ENCODE peak calls at places on chromosome 5, in four cellular contexts. J is K562, E is GM12878, Q is HepG2. C is an unnamed sample.

GRCh38 chr5:167513383-167513782 is 778.1 kb upstream of the WWC1 start:
- DNase-seq in J (no peak), E (no peak), Q (no peak), C (no peak)

GRCh38 chr5:160656961-160657570 is 194.9 kb downstream of the ATP10B start:
- DNase-seq in J (no peak), E (no peak), Q (no peak), C (no peak)

GRCh38 chr5:97501965-97502305 is 318.9 kb upstream of the RIOK2 start:
- DNase-seq in J (no peak), E (no peak), Q (no peak), C (no peak)

GRCh38 chr5:54701179-54701578 is 183.6 kb downstream of the SNX18 start:
- DNase-seq in J (no peak), E (no peak), Q (no peak), C (no peak)

GRCh38 chr5:110055301-110055700 is 365.6 kb downstream of the MAN2A1 start:
- DNase-seq in J (no peak), E (no peak), Q (no peak), C (no peak)

GRCh38 chr5:68778467-68778866 is 315.3 kb upstream of the SLC30A5 start:
- DNase-seq in J (no peak), E (no peak), Q (no peak), C (no peak)

GRCh38 chr5:6328173-6328572 is 50.2 kb downstream of the MED10 start:
- DNase-seq in J (peak), E (no peak), Q (peak), C (peak)

GRCh38 chr5:123460296-123460729 is 37.1 kb upstream of the CEP120 start:
- DNase-seq in J (peak), E (no peak), Q (no peak), C (peak)

GRCh38 chr5:126208691-126209090 is 214.5 kb upstream of the GRAMD2B start:
- DNase-seq in J (no peak), E (no peak), Q (no peak), C (no peak)

GRCh38 chr5:111411321-111411720 is 101.0 kb downstream of the STARD4 start:
- DNase-seq in J (no peak), E (no peak), Q (no peak), C (no peak)

GRCh38 chr5:149581192-149581861 is at the start of gene ARHGEF37:
- DNase-seq in J (no peak), E (no peak), Q (peak), C (peak)

GRCh38 chr5:168931638-168932345 is 352.6 kb upstream of the PANK3 start:
- DNase-seq in J (no peak), E (no peak), Q (no peak), C (no peak)

GRCh38 chr5:168366124-168366523 is 74.7 kb downstream of the WWC1 start:
- DNase-seq in J (no peak), E (no peak), Q (no peak), C (no peak)

GRCh38 chr5:136058031-136058971 is 29.5 kb downstream of the TGFBI start:
- DNase-seq in J (no peak), E (no peak), Q (peak), C (peak)

GRCh38 chr5:154179846-154180710 is 10.5 kb upstream of the GALNT10 start:
- DNase-seq in J (peak), E (no peak), Q (peak), C (peak)

GRCh38 chr5:53926026-53926425 is 365.6 kb downstream of the NDUFS4 start:
- DNase-seq in J (no peak), E (no peak), Q (no peak), C (no peak)

GRCh38 chr5:1551913-1552312 is 28.2 kb upstream of the LPCAT1 start:
- DNase-seq in J (no peak), E (no peak), Q (no peak), C (no peak)

GRCh38 chr5:1548702-1549523 is 25.2 kb upstream of the LPCAT1 start:
- DNase-seq in J (no peak), E (no peak), Q (no peak), C (no peak)

GRCh38 chr5:1549631-1550030 is 25.9 kb upstream of the LPCAT1 start:
- DNase-seq in J (no peak), E (no peak), Q (no peak), C (no peak)

GRCh38 chr5:1551426-1551825 is 27.7 kb upstream of the LPCAT1 start:
- DNase-seq in J (no peak), E (no peak), Q (no peak), C (no peak)

DNA sequence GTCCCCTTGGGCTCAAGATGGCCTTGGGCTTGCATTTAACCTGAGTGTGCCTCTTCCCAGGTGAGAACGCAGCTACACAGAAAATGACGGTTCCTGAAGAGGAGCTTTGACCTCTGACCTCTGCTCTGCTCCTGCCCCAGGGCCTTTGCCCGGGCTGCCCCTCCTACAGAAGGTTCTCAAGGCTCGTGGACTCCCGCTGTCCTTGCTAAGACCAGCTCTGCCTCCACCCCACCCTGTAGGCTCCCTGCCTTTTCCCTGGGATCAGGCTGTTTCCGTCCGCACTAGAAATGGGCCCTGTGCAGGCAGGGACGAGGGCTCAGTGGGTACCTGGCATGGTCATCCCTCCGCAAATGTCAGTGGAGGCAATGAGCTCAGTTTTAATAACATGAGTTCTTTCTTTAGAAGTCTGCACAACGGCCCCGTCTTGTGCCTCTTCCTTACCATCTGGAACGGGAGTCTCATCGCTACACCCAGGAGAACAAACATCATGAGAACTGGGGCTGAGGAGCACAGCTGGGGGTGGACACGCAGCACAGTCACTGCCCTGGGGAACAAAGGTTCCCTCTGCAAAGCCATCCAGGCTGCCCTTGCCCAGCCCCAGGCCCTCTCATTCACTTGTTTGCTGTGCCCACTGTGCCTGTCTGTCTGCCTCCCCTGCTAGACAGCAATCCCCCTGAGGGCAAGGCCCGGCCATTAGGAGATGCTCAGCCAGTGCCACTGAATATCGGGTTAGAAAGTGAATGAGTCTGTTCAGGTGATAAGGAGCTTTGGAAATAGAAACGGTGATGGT is 26.7 kb upstream of the LPCAT1 start:
- DNase-seq in J (no peak), E (no peak), Q (no peak), C (no peak)
- TF ChIP-seq TARDBP in J (no peak), E (no peak), Q (no peak), C (no peak)

GRCh38 chr5:76082790-76083554 is at the start of gene SV2C:
- DNase-seq in J (no peak), E (no peak), Q (no peak), C (peak)

GRCh38 chr5:76083555-76084495 is 642 bp downstream of the SV2C start:
- DNase-seq in J (no peak), E (no peak), Q (no peak), C (peak)

GRCh38 chr5:76085286-76085579 is 2.0 kb downstream of the SV2C start:
- DNase-seq in J (no peak), E (no peak), Q (no peak), C (no peak)

GRCh38 chr5:76086060-76086459 is 2.9 kb downstream of the SV2C start:
- DNase-seq in J (no peak), E (no peak), Q (no peak), C (no peak)

GRCh38 chr5:76084496-76085285 is 1.5 kb downstream of the SV2C start:
- DNase-seq in J (no peak), E (no peak), Q (no peak), C (peak)
- TF ChIP-seq TARDBP in J (no peak), E (no peak), Q (no peak), C (no peak)

GRCh38 chr5:75342836-75343235 is 5.8 kb downstream of the HMGCR start:
- DNase-seq in J (no peak), E (no peak), Q (no peak), C (no peak)
- TF ChIP-seq TARDBP in J (no peak), E (no peak), Q (no peak), C (no peak)

DNA sequence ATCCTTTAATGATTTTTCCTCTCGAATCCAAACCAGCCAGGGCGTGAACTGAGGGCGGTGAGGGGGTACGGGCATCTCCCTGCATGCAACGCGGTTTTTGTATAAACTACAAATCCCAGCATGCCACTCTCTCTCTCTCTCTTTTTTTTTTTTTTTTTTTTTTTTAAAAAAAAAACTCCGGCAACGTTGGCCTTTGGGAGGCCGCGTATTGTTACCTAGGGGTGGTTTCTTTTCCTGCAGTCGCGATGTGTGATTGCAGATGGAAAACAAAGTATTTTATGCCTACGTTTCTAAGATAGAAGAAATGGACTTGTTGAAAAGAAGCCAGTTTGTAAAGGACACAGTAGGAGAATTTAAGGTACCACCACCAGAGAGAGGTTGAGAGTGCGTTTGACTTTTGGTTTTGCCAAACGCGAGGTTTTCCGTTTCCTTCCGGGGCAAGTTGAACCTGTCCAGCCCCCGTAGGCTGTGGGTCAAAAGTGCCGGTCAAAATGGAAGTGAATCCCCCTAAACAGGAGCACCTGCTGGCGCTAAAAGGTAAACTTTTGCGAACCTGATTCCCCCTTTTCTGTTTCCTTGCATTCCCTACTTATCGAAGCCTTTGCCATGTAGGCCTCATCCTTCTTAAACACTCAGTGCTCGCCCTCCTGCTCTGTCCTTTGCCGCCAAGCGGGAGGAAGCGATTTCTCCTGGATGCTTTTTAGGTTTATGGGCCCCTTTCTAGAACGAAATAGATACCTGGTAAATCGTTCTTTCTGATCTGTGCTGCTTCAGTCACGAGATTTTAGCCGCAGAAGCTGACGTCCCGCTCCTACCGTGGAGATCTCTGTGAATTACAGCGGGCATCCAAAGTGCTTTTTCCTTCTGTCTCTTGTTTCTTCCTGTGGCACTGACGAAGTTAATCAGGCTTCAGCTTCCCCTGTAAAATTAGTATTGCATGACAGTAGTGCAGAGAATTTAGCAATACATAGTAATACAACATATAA is at the start of the genes SHLD3 and TRAPPC13:
- DNase-seq in J (peak), E (peak), Q (peak), C (peak)
- TF ChIP-seq TARDBP in J (no peak), E (peak), Q (peak), C (no peak)

GRCh38 chr5:76943006-76943405 is 9.8 kb upstream of the CRHBP start:
- DNase-seq in J (no peak), E (no peak), Q (no peak), C (no peak)
- TF ChIP-seq TARDBP in J (no peak), E (no peak), Q (no peak), C (no peak)

DNA sequence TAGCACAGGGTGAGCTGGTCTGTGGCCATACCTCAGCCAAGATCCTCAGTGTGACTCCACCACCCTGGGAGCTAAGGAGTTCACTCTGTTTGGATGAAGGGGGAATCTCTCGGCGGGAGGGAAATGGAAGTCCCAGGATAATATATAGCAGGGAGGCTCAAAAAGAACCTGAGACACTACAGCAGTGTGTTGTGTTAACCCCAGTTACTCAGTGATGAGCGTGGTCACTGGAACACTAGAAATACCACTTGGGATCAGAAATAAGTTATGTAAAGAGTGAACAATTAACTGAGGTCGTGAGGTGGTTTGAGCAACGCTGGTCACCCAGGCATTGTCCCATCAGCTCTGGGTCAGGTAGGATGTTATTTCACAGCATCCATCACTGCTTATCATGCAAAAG is 59.3 kb upstream of the ADAMTS16 start:
- DNase-seq in J (no peak), E (no peak), Q (no peak), C (no peak)
- TF ChIP-seq TARDBP in J (no peak), E (no peak), Q (no peak), C (no peak)

GRCh38 chr5:142746532-142746931 is 23.6 kb upstream of the ARHGAP26 start:
- DNase-seq in J (no peak), E (no peak), Q (no peak), C (no peak)

GRCh38 chr5:142747034-142747433 is 23.1 kb upstream of the ARHGAP26 start:
- DNase-seq in J (no peak), E (no peak), Q (no peak), C (no peak)

GRCh38 chr5:142748132-142748531 is 22.0 kb upstream of the ARHGAP26 start:
- DNase-seq in J (no peak), E (no peak), Q (peak), C (no peak)

GRCh38 chr5:142748568-142749249 is 21.5 kb upstream of the ARHGAP26 start:
- DNase-seq in J (peak), E (no peak), Q (peak), C (peak)

DNA sequence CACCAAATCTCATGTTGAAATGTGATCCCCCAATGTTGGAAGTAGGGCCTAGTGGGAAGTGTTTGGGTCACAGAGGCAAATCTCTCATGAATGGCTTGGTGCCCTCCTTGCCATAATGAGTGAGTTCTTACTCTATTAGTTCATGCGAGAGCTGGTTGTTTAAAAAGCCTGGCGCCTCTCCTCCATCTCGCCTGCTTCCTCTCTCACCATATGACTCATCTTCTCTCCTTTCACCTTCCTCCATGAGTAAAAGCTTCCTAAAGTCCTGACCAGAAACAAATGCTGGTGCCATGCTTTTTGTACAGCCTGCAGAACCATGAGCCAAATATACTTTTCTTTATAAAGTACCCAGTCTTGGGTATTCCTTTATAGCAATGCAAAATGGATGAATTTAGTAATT is 20.9 kb upstream of the ARHGAP26 start:
- DNase-seq in J (no peak), E (no peak), Q (no peak), C (no peak)
- TF ChIP-seq TARDBP in J (no peak), E (no peak), Q (no peak), C (no peak)

GRCh38 chr5:131773805-131774204 is 23.0 kb downstream of the FNIP1 start:
- DNase-seq in J (no peak), E (no peak), Q (no peak), C (no peak)
- TF ChIP-seq TARDBP in J (no peak), E (no peak), Q (no peak), C (no peak)

DNA sequence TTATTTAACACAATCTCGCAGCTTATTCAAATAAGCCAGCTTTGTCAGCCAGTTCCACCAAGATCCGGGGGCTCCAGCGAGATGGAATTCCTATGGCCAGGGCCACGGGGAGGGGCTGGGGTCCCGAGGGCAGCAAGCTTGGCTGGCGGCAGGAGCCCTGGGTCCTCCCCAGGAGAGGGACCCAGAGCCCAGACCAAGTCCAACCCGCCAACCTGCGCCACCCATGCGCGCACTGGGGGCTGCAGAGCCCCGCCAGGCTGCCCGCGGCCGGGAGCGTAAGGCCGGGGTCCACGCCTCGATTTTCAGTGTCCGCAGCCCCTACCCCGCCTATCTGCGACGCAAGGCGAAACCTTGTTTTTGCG is 7.3 kb downstream of the IRX4 start:
- DNase-seq in J (no peak), E (no peak), Q (no peak), C (no peak)
- TF ChIP-seq TARDBP in J (no peak), E (no peak), Q (no peak), C (no peak)

GRCh38 chr5:17996002-17996401 is 361.7 kb downstream of the TAF11L14 start:
- DNase-seq in J (no peak), E (no peak), Q (no peak), C (no peak)

GRCh38 chr5:17990168-17990567 is 355.9 kb downstream of the TAF11L14 start:
- DNase-seq in J (no peak), E (no peak), Q (no peak), C (no peak)

GRCh38 chr5:17992296-17992695 is 358.0 kb downstream of the TAF11L14 start:
- DNase-seq in J (no peak), E (no peak), Q (no peak), C (no peak)

GRCh38 chr5:17989567-17989966 is 355.3 kb downstream of the TAF11L14 start:
- DNase-seq in J (no peak), E (no peak), Q (no peak), C (no peak)

GRCh38 chr5:17991775-17992174 is 357.5 kb downstream of the TAF11L14 start:
- DNase-seq in J (no peak), E (no peak), Q (no peak), C (no peak)
- TF ChIP-seq TARDBP in J (no peak), E (no peak), Q (no peak), C (no peak)

C was measured in HEK293T.